ENCODE peak calls at places on chromosomes 6 and 20, in five cellular contexts. Z is activated CD4-positive, alpha-beta T cell treated with anti-CD3 and anti-CD28 coated beads, Interleukin-2, amount 50 U/mL, for 1 hour; C is body of pancreas; B is foreskin melanocyte; W is fibroblast of pulmonary artery. R is an unnamed sample.

GRCh38 chr20:31260326-31260932 is 3.0 kb downstream of the DEFB115 start:
- DNase-seq in Z (no peak), C (no peak), B (no peak), W (no peak), R (no peak)

GRCh38 chr6:53718597-53719460 is 53.3 kb upstream of the KLHL31 start:
- DNase-seq in Z (no peak), C (peak; percentile 83), B (no peak), W (peak; percentile 72), R (peak; percentile 66)

GRCh38 chr6:118542184-118542952 is 5.7 kb upstream of the PLN start:
- DNase-seq in Z (no peak), C (no peak), B (no peak), W (peak; percentile 52), R (no peak)

GRCh38 chr20:6708010-6708409 is 59.5 kb upstream of the BMP2 start:
- DNase-seq in Z (no peak), C (peak; percentile 80), B (no peak), W (peak; percentile 74), R (peak; percentile 22)

GRCh38 chr20:653110-653589 is at the start of gene SRXN1:
- DNase-seq in Z (peak; percentile 73), C (peak; percentile 93), B (peak; percentile 59), W (peak; percentile 92), R (peak; percentile 94)

GRCh38 chr6:18155864-18156396 is 708 bp downstream of the KDM1B start:
- DNase-seq in Z (peak; percentile 39), C (peak; percentile 94), B (no peak), W (peak; percentile 22), R (peak; percentile 39)

GRCh38 chr20:2109425-2110210 is 8.0 kb downstream of the STK35 start:
- DNase-seq in Z (no peak), C (peak; percentile 46), B (no peak), W (peak; percentile 13), R (peak; percentile 63)

GRCh38 chr6:127587875-127588274 is 10.9 kb downstream of the C6orf58 start:
- DNase-seq in Z (no peak), C (no peak), B (no peak), W (no peak), R (no peak)

GRCh38 chr6:67639161-67639560 is 995.9 kb upstream of the ADGRB3 start:
- DNase-seq in Z (no peak), C (no peak), B (no peak), W (peak; percentile 74), R (peak; percentile 7)

GRCh38 chr6:109739671-109740070 is 48.6 kb downstream of the FIG4 start:
- DNase-seq in Z (no peak), C (peak; percentile 6), B (no peak), W (no peak), R (no peak)

GRCh38 chr6:154458565-154459475 is 51.7 kb downstream of the CNKSR3 start:
- DNase-seq in Z (no peak), C (no peak), B (no peak), W (no peak), R (peak; percentile 57)

GRCh38 chr6:142307963-142308748 is 6.3 kb downstream of the ADGRG6 start:
- DNase-seq in Z (no peak), C (no peak), B (no peak), W (no peak), R (no peak)

GRCh38 chr6:111973897-111974639 is 79.8 kb upstream of the CCN6 start:
- DNase-seq in Z (no peak), C (no peak), B (no peak), W (peak; percentile 77), R (peak; percentile 51)

GRCh38 chr6:132227937-132228336 is 173.3 kb downstream of the MOXD1 start:
- DNase-seq in Z (no peak), C (no peak), B (peak; percentile 51), W (peak; percentile 80), R (peak; percentile 77)

GRCh38 chr6:143885116-143885515 is 20.8 kb downstream of the ZC2HC1B start:
- DNase-seq in Z (no peak), C (no peak), B (no peak), W (no peak), R (no peak)

GRCh38 chr20:37336369-37337207 is 9.4 kb upstream of the SRC start:
- DNase-seq in Z (no peak), C (peak; percentile 61), B (no peak), W (peak; percentile 58), R (peak; percentile 60)

GRCh38 chr6:136736281-136736960 is 55.9 kb downstream of the MAP3K5 start:
- DNase-seq in Z (no peak), C (no peak), B (no peak), W (no peak), R (peak; percentile 41)

GRCh38 chr20:10715035-10715434 is 41.2 kb upstream of the JAG1 start:
- DNase-seq in Z (no peak), C (no peak), B (peak; percentile 44), W (peak; percentile 47), R (peak; percentile 57)

GRCh38 chr6:89970609-89971337 is 76.5 kb downstream of the GJA10 start:
- DNase-seq in Z (no peak), C (peak; percentile 59), B (no peak), W (peak; percentile 65), R (peak; percentile 61)

GRCh38 chr6:126539022-126539421 is 199.1 kb downstream of the CENPW start:
- DNase-seq in Z (no peak), C (no peak), B (peak; percentile 11), W (peak; percentile 57), R (peak; percentile 48)

GRCh38 chr6:26421259-26422144 is 18.8 kb upstream of the BTN3A3 start:
- DNase-seq in Z (peak; percentile 27), C (peak; percentile 84), B (peak; percentile 89), W (peak; percentile 93), R (peak; percentile 94)

GRCh38 chr20:57657537-57658446 is 37.6 kb upstream of the ZBP1 start:
- DNase-seq in Z (peak; percentile 42), C (peak; percentile 28), B (no peak), W (no peak), R (no peak)

GRCh38 chr6:53735896-53736295 is 58.9 kb upstream of the LRRC1 start:
- DNase-seq in Z (no peak), C (no peak), B (no peak), W (no peak), R (no peak)

GRCh38 chr6:43014434-43014909 is 423 bp downstream of the KLHDC3 start:
- DNase-seq in Z (no peak), C (no peak), B (no peak), W (peak; percentile 46), R (peak; percentile 49)

GRCh38 chr6:150753404-150754184 is 111.9 kb upstream of the MTHFD1L start:
- DNase-seq in Z (no peak), C (no peak), B (no peak), W (no peak), R (peak; percentile 31)

GRCh38 chr6:48962041-48962440 is 501.0 kb downstream of the MMUT start:
- DNase-seq in Z (no peak), C (no peak), B (no peak), W (no peak), R (no peak)

GRCh38 chr6:52420668-52421358 is 671 bp downstream of the EFHC1 start:
- DNase-seq in Z (no peak), C (peak; percentile 18), B (peak; percentile 21), W (peak; percentile 33), R (peak; percentile 45)

GRCh38 chr6:166737231-166737630 is 110.2 kb upstream of the RPS6KA2 start:
- DNase-seq in Z (no peak), C (no peak), B (no peak), W (no peak), R (no peak)

GRCh38 chr20:22315771-22316170 is 268.6 kb downstream of the FOXA2 start:
- DNase-seq in Z (no peak), C (no peak), B (no peak), W (no peak), R (no peak)

R was measured in fibroblast of villous mesenchyme.